ENCODE peak calls at places on chromosomes 2 and 18, in eight cellular contexts. S is NCI-H748 treated with DMSO at 0.1 percent for 48 hours, T is Kasumi-1, U is iris pigment epithelial cell, V is ELF-1, P is mesothelial cell of epicardium, D is HCT116, O is GM10248. Z is an unnamed sample.

GRCh38 chr2:235847576-235847975 is 320.6 kb downstream of the GBX2 start:
- DNase-seq in S (no peak), T (no peak), U (no peak), V (no peak), P (no peak), D (no peak), O (no peak), Z (no peak)

GRCh38 chr2:238947920-238948710 is 100.2 kb downstream of the TWIST2 start:
- DNase-seq in S (no peak), T (no peak), U (peak), V (no peak), P (peak), D (peak), O (no peak), Z (no peak)

GRCh38 chr18:37393221-37393828 is 172.3 kb downstream of the CELF4 start:
- DNase-seq in S (no peak), T (no peak), U (no peak), V (peak), P (no peak), D (no peak), O (no peak), Z (no peak)

GRCh38 chr2:176146645-176147044 is 4.7 kb upstream of the HOXD4 start:
- DNase-seq in S (no peak), T (no peak), U (no peak), V (no peak), P (no peak), D (no peak), O (no peak), Z (no peak)

GRCh38 chr2:197514754-197515153 is 1.1 kb upstream of the MOB4 start:
- DNase-seq in S (peak), T (peak), U (peak), V (no peak), P (no peak), D (no peak), O (no peak), Z (no peak)

GRCh38 chr18:3871687-3872086 is 421.7 kb downstream of the TGIF1 start:
- DNase-seq in S (no peak), T (no peak), U (no peak), V (no peak), P (no peak), D (no peak), O (no peak), Z (no peak)

GRCh38 chr2:85239102-85239501 is 88.7 kb downstream of the TGOLN2 start:
- DNase-seq in S (no peak), T (no peak), U (no peak), V (no peak), P (no peak), D (no peak), O (no peak), Z (no peak)

GRCh38 chr2:238099709-238100048 is 461 bp upstream of the ESPNL start:
- DNase-seq in S (no peak), T (no peak), U (no peak), V (no peak), P (no peak), D (no peak), O (no peak), Z (no peak)

GRCh38 chr2:33441235-33441810 is 35.1 kb upstream of the RASGRP3 start:
- DNase-seq in S (no peak), T (peak), U (peak), V (peak), P (no peak), D (peak), O (peak), Z (no peak)

GRCh38 chr2:116517936-116518335 is 1296.6 kb upstream of the DDX18 start:
- DNase-seq in S (no peak), T (no peak), U (no peak), V (peak), P (no peak), D (no peak), O (no peak), Z (no peak)

GRCh38 chr2:20129320-20130274 is 78.2 kb upstream of the LAPTM4A start:
- DNase-seq in S (no peak), T (no peak), U (no peak), V (no peak), P (no peak), D (no peak), O (no peak), Z (no peak)

GRCh38 chr18:63138469-63139340 is 180.9 kb downstream of the BCL2 start:
- DNase-seq in S (no peak), T (peak), U (no peak), V (peak), P (no peak), D (no peak), O (peak), Z (peak)

GRCh38 chr18:6521804-6522418 is 107.2 kb upstream of the L3MBTL4 start:
- DNase-seq in S (peak), T (peak), U (peak), V (peak), P (no peak), D (no peak), O (peak), Z (peak)

GRCh38 chr2:100876231-100876860 is 56.4 kb downstream of the NPAS2 start:
- DNase-seq in S (no peak), T (no peak), U (peak), V (no peak), P (no peak), D (no peak), O (no peak), Z (no peak)

Z was measured in GM12864.